ENCODE peak calls at places on chromosome 20, in nine cellular contexts. W is stimulated activated CD8-positive, alpha-beta memory T cell treated with anti-CD3 and anti-CD28 coated beads, Interleukin-7, amount 100 ng/mL, for 1 hour; X is choroid plexus epithelial cell; R is posterior vena cava; F is NCI-H2171 treated with DMSO at 0.1 percent for 48 hours; B is transverse colon; M is left ventricle myocardium inferior; D is activated CD4-positive, alpha-beta T cell treated with anti-CD3 and anti-CD28 coated beads for 4 hours; T is ecto neural progenitor cell. V is an unnamed sample.

GRCh38 chr20:42795399-42795798 is 394.3 kb downstream of the PTPRT start:
- DNase-seq in R (no peak), M (no peak), F (peak), B (no peak), T (no peak), D (no peak), W (no peak), X (no peak), V (no peak)

GRCh38 chr20:53097371-53097770 is 125.2 kb downstream of the TSHZ2 start:
- DNase-seq in R (no peak), W (no peak), X (no peak), M (no peak), T (no peak), B (no peak), F (no peak), D (no peak), V (no peak)

GRCh38 chr20:47181056-47181862 is 175.2 kb downstream of the ZMYND8 start:
- DNase-seq in M (no peak), D (no peak), W (no peak), B (peak), X (peak), F (no peak), T (no peak), R (peak), V (peak)

GRCh38 chr20:13546497-13547131 is 92.1 kb downstream of the TASP1 start:
- DNase-seq in T (peak), R (peak), F (peak), X (peak), M (peak), W (peak), D (peak), B (peak), V (peak)

GRCh38 chr20:58010666-58011065 is 217.8 kb downstream of the ANKRD60 start:
- DNase-seq in T (no peak), W (no peak), X (no peak), F (no peak), M (no peak), R (no peak), D (no peak), B (no peak), V (no peak)

GRCh38 chr20:35845561-35845960 is 73.7 kb downstream of the PHF20 start:
- DNase-seq in D (no peak), W (no peak), X (peak), F (no peak), M (no peak), R (no peak), T (no peak), B (no peak), V (peak)

GRCh38 chr20:45951925-45952834 is 17.7 kb downstream of the PCIF1 start:
- DNase-seq in B (no peak), D (no peak), M (no peak), R (no peak), X (no peak), T (no peak), F (no peak), W (no peak), V (no peak)

GRCh38 chr20:1357921-1358671 is 29.2 kb upstream of the SDCBP2 start:
- DNase-seq in R (no peak), D (no peak), B (no peak), X (peak), M (no peak), W (peak), T (no peak), F (no peak), V (no peak)

GRCh38 chr20:42656130-42656529 is 533.6 kb downstream of the PTPRT start:
- DNase-seq in B (no peak), M (no peak), R (no peak), D (no peak), X (no peak), W (no peak), T (no peak), F (no peak), V (no peak)

GRCh38 chr20:57398231-57398821 is 7.1 kb downstream of the RBM38 start:
- DNase-seq in W (peak), M (peak), X (peak), R (peak), D (peak), T (no peak), B (peak), F (no peak), V (no peak)

GRCh38 chr20:6714202-6714800 is 53.2 kb upstream of the BMP2 start:
- DNase-seq in T (no peak), D (no peak), M (no peak), B (peak), F (no peak), W (no peak), X (no peak), R (no peak), V (no peak)

GRCh38 chr20:10448270-10449156 is 13.4 kb downstream of the SLX4IP start:
- DNase-seq in B (no peak), X (peak), D (no peak), W (no peak), R (no peak), F (peak), T (no peak), M (no peak), V (peak)

GRCh38 chr20:2688041-2688591 is 4.5 kb upstream of the EBF4 start:
- DNase-seq in B (peak), W (peak), F (no peak), R (no peak), X (peak), T (peak), D (peak), M (peak), V (peak)

GRCh38 chr20:4100679-4101078 is 85.3 kb upstream of the RNF24 start:
- DNase-seq in M (no peak), B (no peak), T (no peak), W (no peak), X (no peak), F (no peak), D (no peak), R (no peak), V (no peak)

GRCh38 chr20:51650685-51651134 is 108.2 kb upstream of the NFATC2 start:
- DNase-seq in T (no peak), F (peak), X (peak), M (no peak), R (peak), B (no peak), D (no peak), W (no peak), V (peak)

GRCh38 chr20:44805991-44806729 is 4.2 kb downstream of the RIMS4 start:
- DNase-seq in W (no peak), M (no peak), D (no peak), B (no peak), F (peak), X (peak), T (peak), R (peak), V (peak)

GRCh38 chr20:56400001-56400640 is 7.7 kb downstream of the CSTF1 start:
- DNase-seq in R (no peak), M (no peak), F (peak), W (peak), X (peak), D (peak), B (peak), T (no peak), V (peak)

GRCh38 chr20:53171065-53171464 is 198.9 kb downstream of the TSHZ2 start:
- DNase-seq in M (no peak), B (no peak), X (no peak), W (no peak), F (no peak), T (no peak), D (no peak), R (no peak), V (no peak)

GRCh38 chr20:1134355-1134754 is 16.0 kb downstream of the PSMF1 start:
- DNase-seq in M (no peak), W (no peak), D (no peak), F (no peak), T (no peak), R (no peak), B (no peak), X (no peak), V (no peak)

GRCh38 chr20:7459123-7459522 is 481.1 kb downstream of the HAO1 start:
- DNase-seq in R (no peak), B (no peak), M (no peak), D (no peak), W (no peak), F (no peak), X (peak), T (no peak), V (no peak)

GRCh38 chr20:58673119-58673518 is 19.5 kb upstream of the NPEPL1 start:
- DNase-seq in D (no peak), F (no peak), R (no peak), T (no peak), M (no peak), X (no peak), W (no peak), B (no peak), V (no peak)

GRCh38 chr20:46814366-46815232 is 80.0 kb upstream of the EYA2 start:
- DNase-seq in B (no peak), T (peak), D (no peak), X (peak), W (no peak), M (no peak), R (no peak), F (peak), V (peak)

GRCh38 chr20:57432874-57433491 is 41.8 kb downstream of the RBM38 start:
- DNase-seq in W (peak), D (peak), R (no peak), X (no peak), B (peak), F (peak), T (no peak), M (peak), V (no peak)

GRCh38 chr20:24987873-24988835 is 4.4 kb downstream of the APMAP start:
- DNase-seq in R (peak), F (no peak), D (no peak), T (no peak), X (no peak), M (no peak), B (no peak), W (no peak), V (no peak)

GRCh38 chr20:45406260-45407066 is 1.6 kb upstream of the DBNDD2 start:
- DNase-seq in X (no peak), W (peak), T (peak), F (peak), M (peak), B (peak), D (peak), R (peak), V (peak)

GRCh38 chr20:63854766-63855362 is 6.4 kb upstream of the ABHD16B start:
- DNase-seq in B (no peak), X (no peak), M (peak), R (peak), F (no peak), T (peak), W (no peak), D (no peak), V (peak)

V was measured in adipocyte.